ENCODE peak calls at places on chromosomes 2 and 18, in nine cellular contexts. U is uterus; T is effector memory CD4-positive, alpha-beta T cell; Z is fibroblast of pulmonary artery; A is ovary; X is NB4; M is HCT116; W is transverse colon; K is psoas muscle. C is an unnamed sample.

GRCh38 chr2:167544602-167545001 is 656.3 kb downstream of the XIRP2 start:
- DNase-seq in U (no peak), T (no peak), Z (no peak), A (no peak), X (no peak), M (no peak), W (no peak), K (no peak), C (no peak)

GRCh38 chr2:211033765-211034164 is 477.4 kb downstream of the CPS1 start:
- DNase-seq in U (no peak), T (no peak), Z (peak), A (no peak), X (peak), M (peak), W (no peak), K (no peak), C (no peak)

GRCh38 chr2:105754999-105755398 is 10.3 kb downstream of the NCK2 start:
- DNase-seq in U (no peak), T (no peak), Z (no peak), A (no peak), X (no peak), M (no peak), W (no peak), K (no peak), C (no peak)

GRCh38 chr2:239288951-239289481 is 111.8 kb downstream of the HDAC4 start:
- DNase-seq in U (no peak), T (no peak), Z (no peak), A (no peak), X (no peak), M (no peak), W (peak), K (peak), C (no peak)

GRCh38 chr18:7523772-7524171 is 43.3 kb upstream of the PTPRM start:
- DNase-seq in U (no peak), T (no peak), Z (no peak), A (no peak), X (no peak), M (no peak), W (no peak), K (no peak), C (no peak)

GRCh38 chr18:76382265-76382664 is 112.8 kb downstream of the ZNF516 start:
- DNase-seq in U (peak), T (no peak), Z (no peak), A (no peak), X (no peak), M (no peak), W (no peak), K (no peak), C (no peak)

GRCh38 chr2:118386636-118387302 is 298.5 kb downstream of the INSIG2 start:
- DNase-seq in U (no peak), T (no peak), Z (peak), A (no peak), X (no peak), M (peak), W (no peak), K (no peak), C (no peak)

GRCh38 chr2:162840598-162841246 is 2.2 kb upstream of the KCNH7 start:
- DNase-seq in U (no peak), T (no peak), Z (peak), A (peak), X (peak), M (peak), W (peak), K (no peak), C (no peak)

GRCh38 chr2:223100061-223100511 is 48.1 kb downstream of the KCNE4 start:
- DNase-seq in U (peak), T (no peak), Z (peak), A (peak), X (no peak), M (no peak), W (peak), K (peak), C (no peak)

GRCh38 chr2:216721141-216721540 is 25.8 kb upstream of the IGFBP5 start:
- DNase-seq in U (no peak), T (no peak), Z (no peak), A (no peak), X (no peak), M (no peak), W (no peak), K (no peak), C (no peak)

GRCh38 chr2:190802133-190802532 is 78.5 kb upstream of the GLS start:
- DNase-seq in U (no peak), T (no peak), Z (no peak), A (no peak), X (peak), M (no peak), W (no peak), K (no peak), C (no peak)

GRCh38 chr2:96241901-96242611 is 23.7 kb downstream of the TMEM127 start:
- DNase-seq in U (no peak), T (peak), Z (peak), A (no peak), X (peak), M (no peak), W (peak), K (no peak), C (peak)

GRCh38 chr2:3348771-3349170 is 28.8 kb downstream of the EIPR1 start:
- DNase-seq in U (no peak), T (no peak), Z (no peak), A (no peak), X (no peak), M (no peak), W (no peak), K (no peak), C (no peak)

GRCh38 chr2:177355874-177356273 is 36.7 kb upstream of the AGPS start:
- DNase-seq in U (no peak), T (no peak), Z (peak), A (no peak), X (no peak), M (no peak), W (no peak), K (no peak), C (no peak)

GRCh38 chr2:70698847-70699246 is 69.2 kb downstream of the ADD2 start:
- DNase-seq in U (no peak), T (no peak), Z (peak), A (no peak), X (no peak), M (no peak), W (no peak), K (no peak), C (peak)

GRCh38 chr2:213232649-213233437 is 51.4 kb upstream of the SPAG16 start:
- DNase-seq in U (no peak), T (peak), Z (no peak), A (no peak), X (peak), M (no peak), W (no peak), K (no peak), C (peak)

GRCh38 chr2:27003003-27003402 is 29.8 kb upstream of the TMEM214 start:
- DNase-seq in U (no peak), T (no peak), Z (no peak), A (no peak), X (no peak), M (no peak), W (no peak), K (no peak), C (no peak)

GRCh38 chr2:55760125-55760524 is 66.5 kb upstream of the PNPT1 start:
- DNase-seq in U (no peak), T (no peak), Z (no peak), A (no peak), X (no peak), M (no peak), W (no peak), K (no peak), C (no peak)

GRCh38 chr2:188132385-188132784 is 159.3 kb upstream of the GULP1 start:
- DNase-seq in U (no peak), T (no peak), Z (peak), A (no peak), X (no peak), M (no peak), W (no peak), K (peak), C (no peak)

GRCh38 chr2:27751377-27751776 is 20.1 kb upstream of the MRPL33 start:
- DNase-seq in U (no peak), T (no peak), Z (no peak), A (no peak), X (no peak), M (no peak), W (no peak), K (no peak), C (no peak)

GRCh38 chr2:189159273-189159672 is 20.3 kb downstream of the COL5A2 start:
- DNase-seq in U (no peak), T (no peak), Z (no peak), A (no peak), X (no peak), M (no peak), W (no peak), K (no peak), C (no peak)

GRCh38 chr2:125386074-125386473 is 1269.9 kb upstream of the GYPC start:
- DNase-seq in U (no peak), T (no peak), Z (no peak), A (no peak), X (peak), M (no peak), W (no peak), K (no peak), C (no peak)

GRCh38 chr2:221264318-221264717 is 307.8 kb downstream of the EPHA4 start:
- DNase-seq in U (no peak), T (no peak), Z (no peak), A (no peak), X (no peak), M (no peak), W (no peak), K (no peak), C (no peak)

GRCh38 chr2:172101008-172101706 is 1.5 kb downstream of the DLX2 start:
- DNase-seq in U (no peak), T (no peak), Z (no peak), A (no peak), X (peak), M (no peak), W (no peak), K (no peak), C (no peak)

GRCh38 chr18:3605562-3606443 is 155.8 kb downstream of the TGIF1 start:
- DNase-seq in U (no peak), T (peak), Z (peak), A (no peak), X (peak), M (no peak), W (no peak), K (no peak), C (no peak)

GRCh38 chr2:195590199-195590865 is 66.7 kb upstream of the SLC39A10 start:
- DNase-seq in U (no peak), T (no peak), Z (no peak), A (no peak), X (no peak), M (no peak), W (no peak), K (no peak), C (no peak)

GRCh38 chr2:121470917-121471316 is 59.8 kb upstream of the RNU4ATAC start:
- DNase-seq in U (no peak), T (no peak), Z (no peak), A (no peak), X (no peak), M (no peak), W (no peak), K (no peak), C (no peak)

GRCh38 chr2:54928719-54929118 is 121.5 kb downstream of the RTN4 start:
- DNase-seq in U (no peak), T (no peak), Z (no peak), A (no peak), X (no peak), M (no peak), W (no peak), K (no peak), C (no peak)

GRCh38 chr2:176171331-176172006 is 14.4 kb downstream of the HOXD3 start:
- DNase-seq in U (no peak), T (no peak), Z (no peak), A (peak), X (no peak), M (no peak), W (no peak), K (no peak), C (no peak)

GRCh38 chr18:51857989-51858388 is 482.0 kb upstream of the DCC start:
- DNase-seq in U (no peak), T (no peak), Z (no peak), A (no peak), X (no peak), M (no peak), W (no peak), K (no peak), C (no peak)

GRCh38 chr18:12361770-12362378 is 15.2 kb downstream of the AFG3L2 start:
- DNase-seq in U (no peak), T (no peak), Z (no peak), A (peak), X (no peak), M (no peak), W (no peak), K (peak), C (no peak)

GRCh38 chr2:201559067-201559710 is 84.1 kb downstream of the TMEM237 start:
- DNase-seq in U (no peak), T (no peak), Z (no peak), A (no peak), X (no peak), M (no peak), W (no peak), K (peak), C (no peak)

GRCh38 chr2:113851640-113852039 is 38.2 kb upstream of the ACTR3 start:
- DNase-seq in U (no peak), T (no peak), Z (peak), A (peak), X (no peak), M (no peak), W (no peak), K (no peak), C (no peak)

GRCh38 chr2:242098445-242099128 is 229.1 kb downstream of the RTP5 start:
- DNase-seq in U (no peak), T (no peak), Z (no peak), A (no peak), X (peak), M (no peak), W (no peak), K (no peak), C (no peak)

GRCh38 chr18:54033087-54033486 is 191.4 kb downstream of the MBD2 start:
- DNase-seq in U (no peak), T (no peak), Z (no peak), A (no peak), X (no peak), M (no peak), W (no peak), K (no peak), C (no peak)

GRCh38 chr2:49044680-49045079 is 109.6 kb downstream of the FSHR start:
- DNase-seq in U (no peak), T (no peak), Z (peak), A (no peak), X (peak), M (no peak), W (no peak), K (no peak), C (no peak)

GRCh38 chr2:74836675-74837401 is 2.9 kb downstream of the HK2 start:
- DNase-seq in U (no peak), T (no peak), Z (no peak), A (no peak), X (no peak), M (no peak), W (no peak), K (no peak), C (no peak)
- H3K4me3 ChIP-seq in U (no peak), T (no peak), Z (peak), A (no peak), X (peak), M (peak), W (no peak), K (peak), C (no peak)

DNA sequence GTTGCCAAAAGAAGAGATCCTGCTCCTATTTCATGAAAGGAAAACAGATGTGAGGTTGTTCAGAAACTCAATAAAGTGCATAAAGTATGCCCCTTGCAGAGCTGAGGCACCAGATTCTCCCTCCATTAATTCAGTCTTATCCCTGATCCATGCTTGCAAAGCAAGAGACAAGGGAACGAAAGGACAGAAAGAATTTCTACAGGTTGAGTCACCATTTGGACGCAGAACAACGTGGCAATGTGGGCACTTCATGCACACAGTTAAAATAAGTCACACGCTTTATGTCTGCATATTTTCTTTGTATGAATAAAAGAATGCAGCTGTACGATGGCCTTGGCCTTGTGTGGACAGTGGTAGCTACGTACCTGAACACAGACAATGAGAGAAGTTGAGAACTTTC is 321.7 kb upstream of the REV1 start:
- DNase-seq in U (no peak), T (no peak), Z (peak), A (no peak), X (no peak), M (no peak), W (no peak), K (no peak), C (no peak)
- H3K4me3 ChIP-seq in U (no peak), T (no peak), Z (no peak), A (no peak), X (no peak), M (no peak), W (no peak), K (no peak), C (no peak)

DNA sequence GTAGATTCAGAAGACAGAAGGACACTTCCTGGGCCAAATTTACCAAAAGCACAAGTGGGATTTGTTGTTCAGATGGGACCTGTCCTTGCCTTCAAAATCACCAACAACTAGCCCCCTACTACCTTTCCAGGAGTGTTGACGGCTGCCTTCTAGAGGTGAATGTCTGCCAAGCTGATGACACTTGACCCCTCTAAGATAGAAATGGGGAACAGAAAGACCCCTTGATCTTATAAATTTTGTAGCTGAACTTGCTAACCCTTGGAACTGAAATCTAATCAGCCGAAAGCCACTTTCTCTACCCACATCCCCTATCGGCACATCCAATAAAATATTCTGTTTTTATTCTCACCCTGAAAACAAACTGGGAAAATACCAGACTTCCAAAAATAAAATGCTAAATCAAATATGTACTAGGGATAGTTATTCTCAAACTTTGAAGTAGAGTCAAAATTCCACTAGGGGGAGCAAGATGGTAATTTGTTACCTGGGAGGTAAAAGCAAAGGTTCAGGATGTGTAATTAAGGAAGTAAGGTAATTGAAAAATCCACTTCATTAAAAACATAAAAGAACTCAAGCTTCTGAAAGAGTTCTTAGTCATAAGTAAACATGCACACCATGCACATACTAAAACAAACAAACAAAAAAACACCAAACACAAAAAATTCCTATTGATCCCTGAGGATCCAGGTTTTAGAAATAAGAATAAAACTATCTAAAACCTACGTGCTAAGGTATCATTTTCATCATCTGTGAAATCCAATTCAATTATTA is 119.2 kb downstream of the ANKRD44 start:
- DNase-seq in U (no peak), T (no peak), Z (peak), A (no peak), X (peak), M (peak), W (no peak), K (no peak), C (no peak)
- H3K4me3 ChIP-seq in U (no peak), T (no peak), Z (no peak), A (no peak), X (no peak), M (no peak), W (no peak), K (no peak), C (no peak)

GRCh38 chr18:8722946-8723477 is 17.7 kb downstream of the MTCL1 start:
- DNase-seq in U (no peak), T (no peak), Z (no peak), A (no peak), X (no peak), M (no peak), W (no peak), K (no peak), C (no peak)

GRCh38 chr18:8724452-8724851 is 19.1 kb downstream of the MTCL1 start:
- DNase-seq in U (no peak), T (no peak), Z (no peak), A (no peak), X (no peak), M (no peak), W (no peak), K (no peak), C (no peak)

GRCh38 chr18:8726281-8726680 is 20.9 kb downstream of the MTCL1 start:
- DNase-seq in U (no peak), T (no peak), Z (no peak), A (no peak), X (no peak), M (no peak), W (no peak), K (no peak), C (no peak)

GRCh38 chr18:8730080-8730827 is 24.9 kb downstream of the MTCL1 start:
- DNase-seq in U (peak), T (no peak), Z (peak), A (peak), X (no peak), M (peak), W (peak), K (peak), C (no peak)

DNA sequence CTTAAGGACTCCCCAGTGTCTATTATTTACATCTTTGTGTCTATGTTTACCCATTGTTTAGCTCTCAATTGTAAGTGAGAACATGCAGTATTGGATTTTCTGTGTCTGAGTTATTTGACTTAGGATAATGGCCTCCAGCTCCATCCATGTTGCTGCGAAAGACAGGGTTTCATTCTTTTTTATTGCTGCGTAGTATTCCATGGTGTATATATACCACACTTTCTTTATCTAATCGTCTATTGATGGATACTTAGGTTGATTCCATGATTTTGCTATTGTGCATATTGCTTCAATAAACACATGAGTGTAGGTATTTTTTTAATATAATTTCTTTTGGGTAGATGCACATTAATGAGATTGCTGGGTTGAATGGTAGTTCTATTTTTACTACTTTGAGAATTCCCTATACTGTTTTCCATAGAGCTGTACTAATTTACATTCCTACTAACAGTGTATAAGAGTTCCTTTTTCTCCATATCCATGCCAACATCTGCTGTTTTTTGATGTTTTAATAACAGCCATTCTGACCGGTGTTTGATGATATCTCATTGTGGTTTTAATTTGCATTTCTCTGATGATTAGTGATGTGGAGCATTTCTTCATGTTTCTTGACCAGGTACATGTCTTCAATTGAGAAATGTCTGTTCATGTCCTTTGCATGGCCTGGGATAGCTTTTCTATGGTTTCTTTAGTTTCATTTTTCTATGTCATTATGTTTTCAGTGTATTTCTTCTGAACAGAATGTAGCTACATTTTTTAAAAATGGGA is 21.8 kb downstream of the MTCL1 start:
- DNase-seq in U (no peak), T (no peak), Z (no peak), A (no peak), X (no peak), M (no peak), W (no peak), K (no peak), C (no peak)
- H3K4me3 ChIP-seq in U (no peak), T (no peak), Z (no peak), A (no peak), X (no peak), M (no peak), W (no peak), K (no peak), C (no peak)

GRCh38 chr18:61736168-61736567 is 156.6 kb downstream of the RNF152 start:
- DNase-seq in U (no peak), T (no peak), Z (no peak), A (no peak), X (no peak), M (no peak), W (no peak), K (no peak), C (no peak)
- H3K4me3 ChIP-seq in U (no peak), T (no peak), Z (no peak), A (no peak), X (no peak), M (no peak), W (no peak), K (no peak), C (no peak)

C was measured in CD8-positive, alpha-beta T cell.